ENCODE peak calls at places on chromosomes 3 and 15, in eight cellular contexts. One of them, this sample, is unnamed.

GRCh38 chr15:75203017-75203907 is 1.6 kb downstream of the C15orf39 start:
- DNase-seq in upper lobe of right lung: no peak
- DNase-seq in HL-60: no peak
- DNase-seq in cardiac muscle cell: peak
- DNase-seq in fibroblast of lung: peak
- DNase-seq in testis: no peak
- DNase-seq in CD4-positive, alpha-beta T cell: no peak
- DNase-seq in transverse colon: no peak
- DNase-seq in this sample: no peak

GRCh38 chr15:87394676-87395075 is 861.9 kb downstream of the NTRK3 start:
- DNase-seq in upper lobe of right lung: no peak
- DNase-seq in HL-60: no peak
- DNase-seq in cardiac muscle cell: no peak
- DNase-seq in fibroblast of lung: no peak
- DNase-seq in testis: no peak
- DNase-seq in CD4-positive, alpha-beta T cell: no peak
- DNase-seq in transverse colon: no peak
- DNase-seq in this sample: no peak

GRCh38 chr3:194251891-194252560 is 99.1 kb downstream of the CPN2 start:
- DNase-seq in upper lobe of right lung: no peak
- DNase-seq in HL-60: no peak
- DNase-seq in cardiac muscle cell: no peak
- DNase-seq in fibroblast of lung: no peak
- DNase-seq in testis: no peak
- DNase-seq in CD4-positive, alpha-beta T cell: no peak
- DNase-seq in transverse colon: no peak
- DNase-seq in this sample: no peak

GRCh38 chr3:165078293-165078692 is at the start of gene SI:
- DNase-seq in upper lobe of right lung: no peak
- DNase-seq in HL-60: no peak
- DNase-seq in cardiac muscle cell: no peak
- DNase-seq in fibroblast of lung: no peak
- DNase-seq in testis: no peak
- DNase-seq in CD4-positive, alpha-beta T cell: no peak
- DNase-seq in transverse colon: no peak
- DNase-seq in this sample: no peak

GRCh38 chr15:31435256-31435781 is 108.7 kb downstream of the KLF13 start:
- DNase-seq in upper lobe of right lung: peak
- DNase-seq in HL-60: peak
- DNase-seq in cardiac muscle cell: peak
- DNase-seq in fibroblast of lung: peak
- DNase-seq in testis: peak
- DNase-seq in CD4-positive, alpha-beta T cell: peak
- DNase-seq in transverse colon: peak
- DNase-seq in this sample: peak

GRCh38 chr3:102529452-102529851 is 94.6 kb downstream of the ZPLD1 start:
- DNase-seq in upper lobe of right lung: no peak
- DNase-seq in HL-60: no peak
- DNase-seq in cardiac muscle cell: peak
- DNase-seq in fibroblast of lung: peak
- DNase-seq in testis: peak
- DNase-seq in CD4-positive, alpha-beta T cell: no peak
- DNase-seq in transverse colon: no peak
- DNase-seq in this sample: no peak

GRCh38 chr3:36933540-36934296 is 11.1 kb downstream of the TRANK1 start:
- DNase-seq in upper lobe of right lung: no peak
- DNase-seq in HL-60: no peak
- DNase-seq in cardiac muscle cell: no peak
- DNase-seq in fibroblast of lung: no peak
- DNase-seq in testis: no peak
- DNase-seq in CD4-positive, alpha-beta T cell: no peak
- DNase-seq in transverse colon: no peak
- DNase-seq in this sample: no peak

GRCh38 chr3:43465109-43465508 is 156.7 kb downstream of the ANO10 start:
- DNase-seq in upper lobe of right lung: no peak
- DNase-seq in HL-60: no peak
- DNase-seq in cardiac muscle cell: no peak
- DNase-seq in fibroblast of lung: no peak
- DNase-seq in testis: no peak
- DNase-seq in CD4-positive, alpha-beta T cell: no peak
- DNase-seq in transverse colon: no peak
- DNase-seq in this sample: no peak

GRCh38 chr3:66342717-66343373 is 122.0 kb downstream of the SLC25A26 start:
- DNase-seq in upper lobe of right lung: no peak
- DNase-seq in HL-60: no peak
- DNase-seq in cardiac muscle cell: no peak
- DNase-seq in fibroblast of lung: no peak
- DNase-seq in testis: no peak
- DNase-seq in CD4-positive, alpha-beta T cell: no peak
- DNase-seq in transverse colon: no peak
- DNase-seq in this sample: no peak

GRCh38 chr3:114863848-114864247 is 283.2 kb downstream of the ZBTB20 start:
- DNase-seq in upper lobe of right lung: no peak
- DNase-seq in HL-60: no peak
- DNase-seq in cardiac muscle cell: no peak
- DNase-seq in fibroblast of lung: peak
- DNase-seq in testis: no peak
- DNase-seq in CD4-positive, alpha-beta T cell: no peak
- DNase-seq in transverse colon: no peak
- DNase-seq in this sample: no peak
- H3K27ac ChIP-seq in upper lobe of right lung: peak
- H3K27ac ChIP-seq in HL-60: no peak
- H3K27ac ChIP-seq in cardiac muscle cell: no peak
- H3K27ac ChIP-seq in fibroblast of lung: no peak
- H3K27ac ChIP-seq in testis: no peak
- H3K27ac ChIP-seq in CD4-positive, alpha-beta T cell: no peak
- H3K27ac ChIP-seq in transverse colon: no peak
- H3K27ac ChIP-seq in this sample: no peak

DNA sequence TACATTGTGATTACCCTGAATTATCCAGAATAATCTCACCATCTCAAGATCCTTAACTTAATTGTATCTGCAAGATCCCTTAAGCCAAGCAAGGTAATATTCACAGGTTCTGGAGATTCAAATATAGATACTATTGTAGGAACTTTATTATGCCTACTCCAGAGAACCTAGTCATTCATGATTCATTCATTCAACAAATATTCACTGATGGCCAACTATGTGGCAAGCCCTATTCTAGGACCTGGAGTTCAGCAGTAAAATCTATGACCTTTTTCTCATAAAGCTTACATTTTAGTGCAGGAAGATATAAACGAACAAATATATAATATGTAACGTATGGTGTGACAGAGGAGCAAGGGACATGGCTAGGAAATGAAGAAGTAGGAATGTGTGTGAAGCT is 49.6 kb downstream of the ISL2 start:
- DNase-seq in upper lobe of right lung: no peak
- DNase-seq in HL-60: no peak
- DNase-seq in cardiac muscle cell: no peak
- DNase-seq in fibroblast of lung: no peak
- DNase-seq in testis: no peak
- DNase-seq in CD4-positive, alpha-beta T cell: no peak
- DNase-seq in transverse colon: no peak
- DNase-seq in this sample: no peak
- H3K27ac ChIP-seq in upper lobe of right lung: no peak
- H3K27ac ChIP-seq in HL-60: no peak
- H3K27ac ChIP-seq in cardiac muscle cell: no peak
- H3K27ac ChIP-seq in fibroblast of lung: no peak
- H3K27ac ChIP-seq in testis: no peak
- H3K27ac ChIP-seq in CD4-positive, alpha-beta T cell: no peak
- H3K27ac ChIP-seq in transverse colon: no peak
- H3K27ac ChIP-seq in this sample: no peak

GRCh38 chr3:39208463-39209055 is 16.2 kb upstream of the XIRP1 start:
- DNase-seq in upper lobe of right lung: no peak
- DNase-seq in HL-60: peak
- DNase-seq in cardiac muscle cell: peak
- DNase-seq in fibroblast of lung: peak
- DNase-seq in testis: peak
- DNase-seq in CD4-positive, alpha-beta T cell: no peak
- DNase-seq in transverse colon: peak
- DNase-seq in this sample: peak
- H3K27ac ChIP-seq in upper lobe of right lung: no peak
- H3K27ac ChIP-seq in HL-60: peak
- H3K27ac ChIP-seq in cardiac muscle cell: peak
- H3K27ac ChIP-seq in fibroblast of lung: no peak
- H3K27ac ChIP-seq in testis: no peak
- H3K27ac ChIP-seq in CD4-positive, alpha-beta T cell: no peak
- H3K27ac ChIP-seq in transverse colon: no peak
- H3K27ac ChIP-seq in this sample: no peak

GRCh38 chr15:52786436-52787122 is 3.6 kb downstream of the ONECUT1 start:
- DNase-seq in upper lobe of right lung: no peak
- DNase-seq in HL-60: no peak
- DNase-seq in cardiac muscle cell: no peak
- DNase-seq in fibroblast of lung: no peak
- DNase-seq in testis: no peak
- DNase-seq in CD4-positive, alpha-beta T cell: no peak
- DNase-seq in transverse colon: no peak
- DNase-seq in this sample: no peak

GRCh38 chr15:52783929-52784798 is 6.0 kb downstream of the ONECUT1 start:
- DNase-seq in upper lobe of right lung: peak
- DNase-seq in HL-60: no peak
- DNase-seq in cardiac muscle cell: peak
- DNase-seq in fibroblast of lung: no peak
- DNase-seq in testis: no peak
- DNase-seq in CD4-positive, alpha-beta T cell: no peak
- DNase-seq in transverse colon: no peak
- DNase-seq in this sample: no peak

GRCh38 chr15:52784799-52785671 is 5.1 kb downstream of the ONECUT1 start:
- DNase-seq in upper lobe of right lung: no peak
- DNase-seq in HL-60: no peak
- DNase-seq in cardiac muscle cell: no peak
- DNase-seq in fibroblast of lung: no peak
- DNase-seq in testis: no peak
- DNase-seq in CD4-positive, alpha-beta T cell: no peak
- DNase-seq in transverse colon: no peak
- DNase-seq in this sample: no peak

GRCh38 chr15:52787123-52787503 is 3.0 kb downstream of the ONECUT1 start:
- DNase-seq in upper lobe of right lung: no peak
- DNase-seq in HL-60: no peak
- DNase-seq in cardiac muscle cell: no peak
- DNase-seq in fibroblast of lung: no peak
- DNase-seq in testis: no peak
- DNase-seq in CD4-positive, alpha-beta T cell: no peak
- DNase-seq in transverse colon: no peak
- DNase-seq in this sample: no peak

GRCh38 chr15:52785672-52786406 is 4.3 kb downstream of the ONECUT1 start:
- DNase-seq in upper lobe of right lung: no peak
- DNase-seq in HL-60: no peak
- DNase-seq in cardiac muscle cell: no peak
- DNase-seq in fibroblast of lung: no peak
- DNase-seq in testis: no peak
- DNase-seq in CD4-positive, alpha-beta T cell: no peak
- DNase-seq in transverse colon: no peak
- DNase-seq in this sample: no peak
- H3K27ac ChIP-seq in upper lobe of right lung: no peak
- H3K27ac ChIP-seq in HL-60: no peak
- H3K27ac ChIP-seq in cardiac muscle cell: no peak
- H3K27ac ChIP-seq in fibroblast of lung: no peak
- H3K27ac ChIP-seq in testis: no peak
- H3K27ac ChIP-seq in CD4-positive, alpha-beta T cell: no peak
- H3K27ac ChIP-seq in transverse colon: no peak
- H3K27ac ChIP-seq in this sample: no peak

GRCh38 chr15:40080847-40081246 is 27.8 kb downstream of the BMF start:
- DNase-seq in upper lobe of right lung: no peak
- DNase-seq in HL-60: no peak
- DNase-seq in cardiac muscle cell: no peak
- DNase-seq in fibroblast of lung: no peak
- DNase-seq in testis: no peak
- DNase-seq in CD4-positive, alpha-beta T cell: no peak
- DNase-seq in transverse colon: no peak
- DNase-seq in this sample: no peak
- H3K27ac ChIP-seq in upper lobe of right lung: peak
- H3K27ac ChIP-seq in HL-60: peak
- H3K27ac ChIP-seq in cardiac muscle cell: no peak
- H3K27ac ChIP-seq in fibroblast of lung: no peak
- H3K27ac ChIP-seq in testis: peak
- H3K27ac ChIP-seq in CD4-positive, alpha-beta T cell: no peak
- H3K27ac ChIP-seq in transverse colon: peak
- H3K27ac ChIP-seq in this sample: peak